ENCODE peak calls at places on chromosome 6, in eight cellular contexts. R is midbrain; D is nephron progenitor cell; K is dermis microvascular lymphatic vessel endothelial cell; M is mucosa of descending colon; J is posterior vena cava; E is iris pigment epithelial cell; G is activated CD4-positive, alpha-beta T cell treated with anti-CD3 and anti-CD28 coated beads, Interleukin-2, amount 50 U/mL, for 24 hours. U is an unnamed sample.

GRCh38 chr6:126905917-126906316 is 212.6 kb upstream of the RSPO3 start:
- DNase-seq in J (no peak), D (no peak), E (peak), M (no peak), K (no peak), R (no peak), G (no peak), U (no peak)

GRCh38 chr6:156617376-156617775 is 159.8 kb upstream of the ARID1B start:
- DNase-seq in E (peak), G (no peak), D (no peak), M (peak), K (no peak), J (no peak), R (no peak), U (no peak)

GRCh38 chr6:27532820-27533538 is 60.1 kb upstream of the ZNF184 start:
- DNase-seq in R (no peak), M (no peak), G (no peak), J (no peak), E (peak), D (peak), K (no peak), U (no peak)

GRCh38 chr6:26232950-26233607 is 131.9 kb upstream of the BTN3A2 start:
- DNase-seq in E (peak), J (peak), M (no peak), R (no peak), D (no peak), K (no peak), G (no peak), U (peak)

GRCh38 chr6:158769696-158770446 is 49.3 kb downstream of the EZR start:
- DNase-seq in D (no peak), K (no peak), G (no peak), J (no peak), M (no peak), R (peak), E (no peak), U (peak)

GRCh38 chr6:37051138-37052026 is 45.9 kb downstream of the FGD2 start:
- DNase-seq in D (peak), R (peak), J (peak), E (peak), M (peak), K (peak), G (peak), U (peak)

GRCh38 chr6:156102129-156102528 is 646.5 kb upstream of the NOX3 start:
- DNase-seq in G (no peak), R (no peak), M (peak), K (no peak), J (no peak), E (peak), D (no peak), U (no peak)

GRCh38 chr6:52416629-52417151 is 3.5 kb upstream of the EFHC1 start:
- DNase-seq in E (peak), M (peak), G (no peak), J (no peak), K (peak), R (peak), D (peak), U (peak)

GRCh38 chr6:29834564-29835436 is 7.2 kb downstream of the HLA-G start:
- DNase-seq in R (no peak), D (peak), J (peak), E (no peak), K (no peak), G (no peak), M (peak), U (no peak)

GRCh38 chr6:110960014-110960390 is 1.5 kb downstream of the GTF3C6 start:
- DNase-seq in R (no peak), E (no peak), J (no peak), M (no peak), G (no peak), K (no peak), D (no peak), U (no peak)

GRCh38 chr6:123994891-123995635 is 191.4 kb downstream of the NKAIN2 start:
- DNase-seq in R (no peak), G (no peak), D (no peak), K (no peak), M (no peak), J (no peak), E (no peak), U (no peak)

GRCh38 chr6:47343631-47344421 is 34.1 kb upstream of the TNFRSF21 start:
- DNase-seq in D (no peak), J (no peak), K (no peak), G (no peak), M (peak), E (peak), R (no peak), U (no peak)

GRCh38 chr6:50520325-50520724 is 193.0 kb upstream of the TFAP2D start:
- DNase-seq in E (no peak), M (no peak), K (no peak), R (no peak), J (no peak), D (no peak), G (no peak), U (no peak)

GRCh38 chr6:111590209-111590955 is 15.3 kb downstream of the TRAF3IP2 start:
- DNase-seq in J (no peak), E (peak), G (no peak), R (no peak), K (no peak), M (no peak), D (no peak), U (peak)